ENCODE peak calls at places on chromosomes 6 and 20, in four cellular contexts. P is ovary, N is prostate gland, S is stomach. M is an unnamed sample.

GRCh38 chr6:27053738-27054137 is 193.8 kb upstream of the PRSS16 start:
- DNase-seq in S (no peak), N (no peak), P (no peak), M (no peak)

GRCh38 chr6:5285081-5285480 is 23.8 kb downstream of the FARS2 start:
- DNase-seq in N (no peak), P (no peak), S (no peak), M (no peak)

GRCh38 chr6:46137387-46137786 is 7.6 kb downstream of the ENPP4 start:
- DNase-seq in S (no peak), P (no peak), N (no peak), M (no peak)

GRCh38 chr6:169659820-169660610 is 41.8 kb downstream of the WDR27 start:
- DNase-seq in S (no peak), N (no peak), P (no peak), M (no peak)

GRCh38 chr20:60857708-60858107 is 394.4 kb upstream of the CDH4 start:
- DNase-seq in S (no peak), P (no peak), N (no peak), M (peak)

GRCh38 chr6:163147988-163148387 is 266.5 kb upstream of the QKI start:
- DNase-seq in P (no peak), S (no peak), N (no peak), M (no peak)

GRCh38 chr6:10465633-10466499 is 51.0 kb upstream of the TFAP2A start:
- DNase-seq in N (no peak), P (no peak), S (peak), M (no peak)

GRCh38 chr6:29850011-29850553 is 22.5 kb downstream of the HLA-G start:
- DNase-seq in S (peak), P (no peak), N (no peak), M (no peak)

GRCh38 chr6:154012852-154013251 is 26.2 kb upstream of the OPRM1 start:
- DNase-seq in S (no peak), N (no peak), P (no peak), M (no peak)

GRCh38 chr6:99530627-99531026 is 15.4 kb upstream of the USP45 start:
- DNase-seq in P (no peak), N (no peak), S (no peak), M (no peak)

GRCh38 chr6:10598084-10598960 is 77.2 kb downstream of the GCNT2 start:
- DNase-seq in N (no peak), P (no peak), S (no peak), M (peak)

GRCh38 chr6:85726206-85726605 is 83.5 kb upstream of the SYNCRIP start:
- DNase-seq in N (no peak), P (no peak), S (no peak), M (no peak)

GRCh38 chr6:13513606-13514502 is 26.5 kb upstream of the GFOD1 start:
- DNase-seq in P (no peak), S (no peak), N (no peak), M (no peak)

DNA sequence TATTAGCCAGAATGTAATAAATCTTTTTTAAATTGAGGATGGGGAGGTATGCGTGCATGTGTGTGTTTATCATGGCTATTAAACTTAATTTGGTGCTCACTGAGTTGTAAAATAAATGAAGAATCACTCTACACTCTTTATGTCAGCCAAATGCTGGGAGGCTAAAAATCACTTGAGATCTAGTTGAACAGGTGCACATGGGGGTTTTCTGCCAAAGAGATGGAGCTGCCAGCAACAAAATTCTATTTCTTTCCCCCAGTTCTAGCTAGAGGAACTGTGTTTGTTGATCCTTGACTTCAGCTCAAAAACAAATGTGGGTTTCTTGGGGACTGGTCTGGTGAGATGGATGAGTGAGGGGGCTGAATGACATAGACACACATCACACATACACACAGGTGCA is 183.3 kb upstream of the BTBD3 start:
- DNase-seq in N (no peak), S (no peak), P (no peak), M (no peak)
- TF ChIP-seq CTCF in N (no peak), S (no peak), P (no peak), M (no peak)

DNA sequence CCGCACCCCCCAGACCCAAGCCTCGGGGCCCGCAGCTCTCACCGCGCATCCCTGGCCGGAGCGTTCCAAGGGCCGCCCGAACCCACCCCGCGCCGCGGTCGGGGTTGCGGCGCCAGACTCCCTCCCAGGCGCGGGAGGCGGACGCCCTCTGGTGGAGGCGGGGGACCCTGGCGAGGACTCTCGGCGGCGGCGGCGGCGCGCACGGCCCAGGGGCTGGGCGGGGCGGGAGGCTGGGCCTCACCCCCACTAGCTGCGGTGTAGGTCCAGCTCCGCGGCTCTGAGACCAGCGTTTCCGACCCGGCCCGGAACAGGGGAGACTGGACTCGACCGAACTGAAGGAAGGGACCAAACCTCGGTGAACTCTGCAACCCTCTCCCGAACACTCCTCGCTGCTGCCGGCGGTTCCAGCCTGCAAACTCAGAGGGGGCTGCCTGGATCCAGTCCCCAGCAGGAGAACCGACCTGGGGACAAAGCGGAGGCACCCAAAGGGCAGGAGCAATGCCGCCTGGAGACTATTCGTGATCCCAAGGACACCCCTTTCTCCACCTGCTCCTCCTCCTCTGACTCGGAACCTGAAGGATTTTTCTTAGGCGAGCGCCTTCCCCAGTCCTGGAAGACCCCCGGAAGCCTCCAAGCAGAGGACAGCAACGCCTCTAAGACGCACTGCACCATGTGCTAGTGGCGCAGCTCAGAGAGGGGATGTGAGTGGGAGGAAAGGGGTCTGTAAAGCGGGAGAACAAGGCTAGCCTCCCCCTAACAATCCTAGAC is 859 bp upstream of the TOMM6 start:
- DNase-seq in S (peak), P (peak), N (peak), M (peak)
- TF ChIP-seq POLR2A in S (no peak), P (peak), N (peak), M (no peak)

GRCh38 chr6:44011350-44011925 is 115.8 kb downstream of the MRPL14 start:
- DNase-seq in S (no peak), P (no peak), N (no peak), M (no peak)

GRCh38 chr6:44009425-44010321 is 117.6 kb downstream of the MRPL14 start:
- DNase-seq in N (no peak), P (no peak), S (peak), M (peak)

GRCh38 chr6:44008821-44009370 is 118.4 kb downstream of the MRPL14 start:
- DNase-seq in P (no peak), N (no peak), S (no peak), M (no peak)

GRCh38 chr6:44012078-44012493 is 115.2 kb downstream of the MRPL14 start:
- DNase-seq in S (no peak), P (no peak), N (no peak), M (peak)

GRCh38 chr6:44010411-44011349 is 116.6 kb downstream of the MRPL14 start:
- DNase-seq in N (no peak), P (no peak), S (no peak), M (peak)
- TF ChIP-seq CTCF in N (no peak), P (no peak), S (no peak), M (no peak)

GRCh38 chr20:6976535-6976934 is 209.0 kb downstream of the BMP2 start:
- DNase-seq in N (no peak), S (no peak), P (no peak), M (no peak)

GRCh38 chr20:6976096-6976495 is 208.6 kb downstream of the BMP2 start:
- DNase-seq in P (no peak), S (no peak), N (no peak), M (no peak)

GRCh38 chr20:6975326-6975725 is 207.8 kb downstream of the BMP2 start:
- DNase-seq in P (no peak), N (no peak), S (no peak), M (no peak)

GRCh38 chr20:6974819-6975218 is 207.3 kb downstream of the BMP2 start:
- DNase-seq in S (no peak), P (no peak), N (no peak), M (no peak)
- TF ChIP-seq POLR2A in S (no peak), P (no peak), N (no peak), M (no peak)

DNA sequence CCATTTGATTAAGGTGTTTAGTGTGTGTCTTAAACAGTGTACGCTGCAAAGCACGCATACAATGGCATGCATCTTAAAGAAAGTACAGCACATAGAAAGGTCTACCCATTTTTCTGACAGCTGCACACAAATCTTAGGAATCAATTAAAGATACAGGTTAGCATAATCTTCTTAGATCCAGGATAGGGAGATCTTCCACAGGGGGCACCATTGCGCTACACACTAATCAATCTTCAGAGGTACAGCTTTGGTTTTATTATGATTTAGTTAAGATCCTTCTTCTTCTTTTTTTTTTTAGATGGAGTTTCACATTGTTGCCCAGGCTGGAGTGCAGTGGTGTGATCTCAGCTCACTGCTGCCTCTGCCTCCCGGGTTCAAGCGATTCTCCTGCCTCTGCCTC is 63.7 kb upstream of the BEND3 start:
- DNase-seq in S (no peak), P (no peak), N (peak), M (no peak)
- TF ChIP-seq CTCF in S (no peak), P (no peak), N (no peak), M (no peak)

GRCh38 chr20:49935746-49936152 is 448 bp upstream of the RNF114 start:
- DNase-seq in S (no peak), P (no peak), N (no peak), M (no peak)

GRCh38 chr20:49938173-49939163 is 2.3 kb downstream of the RNF114 start:
- DNase-seq in P (peak), S (peak), N (no peak), M (peak)

GRCh38 chr20:49941456-49941855 is 5.3 kb downstream of the RNF114 start:
- DNase-seq in P (no peak), S (no peak), N (no peak), M (no peak)

GRCh38 chr20:49936153-49937022 is at the start of gene RNF114:
- DNase-seq in N (peak), P (peak), S (peak), M (peak)

GRCh38 chr20:49937023-49937929 is 1.1 kb downstream of the RNF114 start:
- DNase-seq in S (no peak), N (no peak), P (no peak), M (no peak)
- TF ChIP-seq POLR2A in S (no peak), N (no peak), P (no peak), M (no peak)

DNA sequence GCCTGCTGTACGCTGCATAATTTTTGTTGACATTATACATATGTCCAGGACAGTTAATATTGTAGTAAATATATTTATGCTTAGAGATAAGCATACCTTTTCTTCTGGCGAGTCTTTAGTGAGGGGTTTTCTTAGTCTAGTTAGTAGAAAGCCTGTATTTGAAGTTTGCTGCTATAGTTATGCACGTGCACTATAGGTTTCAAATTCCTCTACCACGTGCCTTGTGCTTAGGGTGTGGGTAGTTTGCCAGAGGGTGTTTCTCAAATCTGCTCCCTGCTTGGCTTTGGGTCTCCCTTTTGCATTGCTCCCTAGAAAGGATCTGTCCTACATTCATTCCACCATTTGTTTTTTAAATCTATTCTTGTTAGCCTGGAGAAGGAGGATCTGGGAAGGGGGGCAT is 181.4 kb upstream of the UFL1 start:
- DNase-seq in S (no peak), N (no peak), P (no peak), M (no peak)
- TF ChIP-seq CTCF in S (no peak), N (no peak), P (no peak), M (no peak)

GRCh38 chr6:42877695-42878094 is 1.7 kb upstream of the RPL7L1 start:
- DNase-seq in S (no peak), P (no peak), N (no peak), M (no peak)

DNA sequence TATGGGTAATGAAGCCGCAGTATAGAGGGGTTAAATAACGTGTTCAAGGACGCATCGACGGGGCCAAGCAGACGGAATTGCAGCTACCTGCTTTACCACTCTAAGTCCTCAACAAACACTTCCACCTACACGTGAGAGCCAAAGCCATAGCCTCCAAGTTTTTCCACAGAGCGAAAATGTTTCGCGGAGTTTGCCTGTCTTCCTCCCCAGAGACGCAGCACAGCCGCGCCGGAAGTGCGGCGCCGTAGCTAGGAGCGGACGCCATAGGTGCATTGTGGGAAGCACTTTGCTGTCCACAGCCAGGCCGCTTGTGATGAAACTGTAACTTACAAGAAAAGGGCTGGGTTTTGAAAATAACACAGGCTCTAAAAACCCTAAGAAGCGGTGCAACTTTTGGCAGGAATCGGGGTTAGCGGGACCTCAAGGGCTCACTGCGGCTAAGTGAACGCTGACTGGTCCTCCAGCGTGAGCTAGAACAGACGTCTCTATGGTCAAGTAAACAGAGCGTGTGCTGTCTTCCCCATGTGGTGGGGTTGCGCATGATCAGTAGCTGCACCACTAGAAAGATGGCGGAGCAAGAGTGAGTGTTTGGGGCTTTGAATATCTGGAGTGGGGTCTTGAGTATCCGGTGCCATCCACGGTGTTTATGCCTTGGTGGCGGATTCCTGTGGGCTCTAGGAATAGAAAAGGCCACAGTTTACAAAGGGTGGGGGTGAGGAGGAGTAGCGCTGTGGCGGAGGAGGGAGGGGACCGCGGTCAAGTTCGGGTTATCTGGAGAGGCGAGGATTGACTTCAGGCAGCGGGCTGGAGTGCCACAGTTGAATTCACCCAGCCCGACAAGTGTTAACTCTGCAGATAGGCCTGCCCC is at the start of gene RPL7L1:
- DNase-seq in P (peak), N (peak), S (peak), M (peak)
- TF ChIP-seq POLR2A in P (peak), N (peak), S (no peak), M (peak)

GRCh38 chr20:32537657-32538525 is 47.2 kb downstream of the NOL4L start:
- DNase-seq in N (no peak), P (no peak), S (no peak), M (no peak)

GRCh38 chr20:32536861-32537656 is 48.1 kb downstream of the NOL4L start:
- DNase-seq in P (no peak), N (no peak), S (peak), M (no peak)

GRCh38 chr20:32535953-32536823 is 48.9 kb downstream of the NOL4L start:
- DNase-seq in P (peak), S (peak), N (no peak), M (no peak)

GRCh38 chr20:32534661-32535240 is 50.4 kb downstream of the NOL4L start:
- DNase-seq in S (no peak), P (no peak), N (no peak), M (no peak)

DNA sequence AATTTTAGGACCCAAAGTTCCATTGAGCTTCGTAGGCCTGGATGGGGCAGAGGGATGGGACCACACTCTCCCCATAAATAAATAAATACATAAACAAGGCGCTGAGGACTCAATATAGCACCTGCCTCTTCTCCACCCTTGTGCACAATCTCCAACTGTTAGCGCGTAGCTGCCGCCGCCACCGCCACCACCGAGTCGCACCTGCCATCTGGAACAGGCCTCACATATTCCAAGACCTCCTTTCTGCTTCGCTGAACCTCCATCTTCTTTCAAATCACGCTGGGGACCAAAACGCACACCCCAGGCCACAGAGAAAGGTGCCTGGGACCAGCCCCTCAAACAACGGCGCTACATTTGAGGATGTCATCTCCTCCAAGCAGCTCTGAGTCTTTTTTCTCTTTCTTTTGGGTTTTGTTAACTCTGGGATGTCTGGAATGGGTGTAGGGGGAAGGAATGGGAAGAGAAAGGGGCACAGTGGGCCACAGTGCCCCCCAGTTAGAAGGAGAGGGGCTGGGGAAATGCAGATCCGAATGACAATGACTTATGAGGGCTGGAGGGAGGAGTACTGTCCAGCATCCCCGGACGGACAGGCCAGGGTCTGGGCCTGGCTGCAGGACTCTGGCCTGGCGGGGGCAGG is 49.7 kb downstream of the NOL4L start:
- DNase-seq in S (no peak), N (no peak), P (no peak), M (no peak)
- TF ChIP-seq CTCF in S (no peak), N (no peak), P (no peak), M (no peak)

DNA sequence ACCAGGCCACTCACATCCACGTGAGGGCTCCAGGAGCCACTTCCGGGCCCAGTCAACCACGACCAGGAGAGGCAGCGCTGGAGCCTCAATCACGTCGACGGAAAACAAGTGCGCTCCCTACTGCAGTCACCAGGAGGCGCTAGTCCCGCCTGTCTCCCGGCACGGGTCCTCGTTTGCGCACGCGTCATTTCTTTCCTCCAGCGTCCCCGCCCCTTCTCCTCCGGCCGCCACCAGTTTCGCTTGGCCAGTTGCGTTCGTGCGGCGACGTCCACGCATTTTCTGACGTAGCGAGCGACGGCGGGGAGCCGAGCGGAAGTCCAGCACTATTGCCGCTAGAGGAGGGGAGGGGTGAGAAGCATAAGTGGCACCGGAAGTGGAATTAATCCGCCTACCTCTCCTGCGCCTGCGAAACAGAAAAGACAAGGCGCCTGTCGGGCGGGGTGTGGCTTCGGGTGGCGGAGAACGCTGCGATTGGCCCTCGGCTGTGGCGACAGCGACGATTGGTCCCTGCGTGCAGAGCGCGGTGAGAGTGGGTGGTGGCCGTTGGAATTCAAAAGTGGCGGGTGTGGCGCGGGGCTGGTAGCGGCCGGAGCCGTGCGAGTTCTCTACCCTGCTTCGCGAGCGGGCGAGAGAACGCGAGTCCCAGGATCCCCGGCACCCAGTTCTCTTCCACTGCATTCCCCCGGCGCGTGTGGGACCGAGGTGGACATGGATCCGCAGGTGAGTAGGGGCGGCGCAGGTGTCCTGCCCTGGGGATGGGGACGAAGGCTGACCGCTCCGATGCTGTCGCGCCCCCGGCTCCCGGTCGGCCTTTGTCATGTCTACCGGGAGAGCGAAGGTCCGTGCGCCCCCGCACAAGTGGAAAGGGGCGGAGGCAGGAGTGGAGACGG is at the start of gene KIFC1:
- DNase-seq in S (peak), P (peak), N (peak), M (peak)
- TF ChIP-seq POLR2A in S (no peak), P (no peak), N (peak), M (no peak)